ENCODE peak calls at places on chromosomes 2 and 18, in five cellular contexts. F is A673, N is lower lobe of right lung, T is PC-9, L is heart right ventricle. A is an unnamed sample.

GRCh38 chr2:62934501-62934900 is 116.1 kb upstream of the OTX1 start:
- DNase-seq in T (no peak), F (peak; percentile 25), N (no peak), L (no peak), A (no peak)

GRCh38 chr2:42810126-42810970 is 18.0 kb upstream of the HAAO start:
- DNase-seq in N (peak; percentile 97), F (peak; percentile 96), L (peak; percentile 96), T (peak; percentile 97), A (peak; percentile 95)

GRCh38 chr2:27901219-27901618 is 10.7 kb downstream of the BABAM2 start:
- DNase-seq in L (no peak), F (no peak), T (no peak), N (no peak), A (no peak)

GRCh38 chr2:88874063-88874657 is 182.7 kb downstream of the RPIA start:
- DNase-seq in L (peak; percentile 47), F (peak; percentile 65), T (peak; percentile 23), N (no peak), A (no peak)

GRCh38 chr2:17232751-17233150 is 285.5 kb downstream of the RAD51AP2 start:
- DNase-seq in F (no peak), L (no peak), T (no peak), N (no peak), A (no peak)

GRCh38 chr2:26615336-26616031 is 25.7 kb downstream of the CIB4 start:
- DNase-seq in F (no peak), N (peak; percentile 32), T (no peak), L (no peak), A (no peak)

GRCh38 chr18:2173464-2173863 is 397.8 kb downstream of the METTL4 start:
- DNase-seq in F (peak; percentile 11), T (peak; percentile 73), L (peak; percentile 74), N (no peak), A (no peak)

GRCh38 chr18:79581911-79582310 is 97.7 kb upstream of the CTDP1 start:
- DNase-seq in L (no peak), F (no peak), N (peak; percentile 13), T (no peak), A (no peak)

GRCh38 chr2:3631161-3631850 is 26.7 kb upstream of the ALLC start:
- DNase-seq in N (no peak), L (peak; percentile 2), F (no peak), T (no peak), A (no peak)

GRCh38 chr2:203080447-203080846 is 65.8 kb downstream of the NBEAL1 start:
- DNase-seq in N (no peak), L (no peak), F (no peak), T (no peak), A (no peak)

GRCh38 chr18:9987931-9988330 is 74.1 kb downstream of the VAPA start:
- DNase-seq in N (no peak), L (no peak), F (no peak), T (no peak), A (no peak)

GRCh38 chr2:235894839-235895238 is 273.3 kb downstream of the GBX2 start:
- DNase-seq in T (no peak), N (no peak), F (no peak), L (no peak), A (no peak)
- H3K36me3 ChIP-seq in T (peaks cover 7% of the 10 kb centered on the region), N (no peaks in the 10 kb centered on the region), F (no peaks in the 10 kb centered on the region), L (peaks cover 36% of the 10 kb centered on the region), A (no peaks in the 10 kb centered on the region)

DNA sequence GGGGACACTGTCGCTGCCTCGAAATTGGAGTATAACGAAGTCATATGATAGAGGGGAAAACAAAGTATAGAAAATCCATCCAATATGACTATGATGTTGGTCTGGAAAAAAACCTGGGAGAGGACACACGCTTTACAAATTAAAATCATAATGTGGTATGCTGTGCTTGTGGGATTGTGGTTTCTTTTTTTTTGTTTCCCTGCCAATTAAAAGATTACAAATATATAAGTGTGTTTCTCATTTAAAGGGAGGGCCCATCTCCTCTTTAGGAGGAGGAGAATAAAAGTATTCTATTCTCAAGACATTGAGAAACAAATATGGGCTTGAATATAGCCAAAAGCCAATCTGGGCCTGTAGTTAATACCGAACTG is 86.6 kb downstream of the EPHA4 start:
- DNase-seq in N (no peak), T (no peak), L (no peak), F (no peak), A (no peak)
- H3K4me1 ChIP-seq in N (no peaks in the 10 kb centered on the region), T (no peaks in the 10 kb centered on the region), L (peaks cover 10% of the 10 kb centered on the region), F (no peaks in the 10 kb centered on the region), A (no peaks in the 10 kb centered on the region)

DNA sequence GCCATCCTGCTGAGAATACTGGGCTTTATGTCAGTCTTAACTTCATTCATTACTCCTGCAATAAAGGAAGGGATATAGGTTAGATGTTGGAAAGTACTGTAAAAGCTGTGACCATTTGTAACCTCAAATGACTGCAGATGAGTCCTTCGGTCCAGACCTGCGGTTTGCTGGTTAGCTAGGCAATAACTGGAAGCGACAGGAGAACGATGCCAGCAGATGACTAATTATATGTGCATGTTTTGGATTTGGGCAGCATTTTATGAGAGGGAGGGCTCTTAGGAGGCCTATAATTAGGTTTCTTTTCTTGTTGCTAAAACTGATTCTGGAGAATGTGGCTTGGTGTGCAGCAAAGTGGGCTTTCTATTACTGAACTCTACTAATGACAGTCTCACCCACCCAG is 205.6 kb downstream of the TMEM182 start:
- DNase-seq in L (no peak), N (no peak), F (no peak), T (peak; percentile 12), A (no peak)
- H3K36me3 ChIP-seq in L (no peaks in the 10 kb centered on the region), N (no peaks in the 10 kb centered on the region), F (no peaks in the 10 kb centered on the region), T (no peaks in the 10 kb centered on the region), A (no peaks in the 10 kb centered on the region)

DNA sequence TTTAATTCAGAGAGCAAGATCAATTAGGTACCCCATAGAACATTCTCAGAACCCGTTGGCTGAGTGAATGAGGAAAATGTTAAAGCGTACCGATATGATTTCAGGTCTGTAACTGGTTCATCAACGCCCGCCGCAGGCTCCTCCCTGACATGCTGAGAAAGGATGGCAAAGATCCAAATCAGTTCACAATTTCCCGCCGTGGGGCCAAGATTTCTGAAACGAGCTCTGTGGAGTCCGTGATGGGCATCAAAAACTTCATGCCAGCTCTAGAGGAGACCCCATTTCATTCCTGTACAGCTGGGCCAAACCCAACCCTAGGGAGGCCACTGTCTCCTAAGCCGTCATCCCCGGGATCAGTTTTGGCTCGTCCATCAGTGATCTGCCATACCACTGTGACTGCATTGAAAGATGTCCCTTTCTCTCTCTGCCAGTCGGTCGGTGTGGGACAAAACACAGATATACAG is 7.3 kb downstream of the TGIF1 start:
- DNase-seq in T (no peak), F (peak; percentile 65), L (no peak), N (no peak), A (peak; percentile 65)
- H3K4me1 ChIP-seq in T (peaks cover 49% of the 10 kb centered on the region), F (peaks cover 39% of the 10 kb centered on the region), L (peaks cover 34% of the 10 kb centered on the region), N (peaks cover 55% of the 10 kb centered on the region), A (peaks cover 35% of the 10 kb centered on the region)